ENCODE peak calls at places on chromosomes 13 and 19, in six cellular contexts. S, C, D, E, U and H are unnamed samples.

GRCh38 chr13:49641810-49642291 is 13.5 kb downstream of the ARL11 start:
- ATAC-seq in S (peak; percentile 82), C (no peak), D (no peak), E (no peak), U (peak; percentile 95), H (peak; percentile 89)

GRCh38 chr19:32287811-32288227 is 57.6 kb upstream of the ZNF507 start:
- ATAC-seq in S (peak; percentile 96), C (peak; percentile 92), D (peak; percentile 72), E (peak; percentile 27), U (peak; percentile 88), H (peak; percentile 69)

GRCh38 chr19:954272-954671 is 28.4 kb downstream of the ARID3A start:
- ATAC-seq in S (peak; percentile 3), C (no peak), D (no peak), E (no peak), U (no peak), H (no peak)

GRCh38 chr13:27170521-27171243 is 929 bp downstream of the USP12 start:
- ATAC-seq in S (peak; percentile 38), C (peak; percentile 38), D (peak; percentile 10), E (peak; percentile 1), U (peak; percentile 24), H (no peak)

GRCh38 chr13:79686441-79686840 is 205.5 kb downstream of the NDFIP2 start:
- ATAC-seq in S (no peak), C (no peak), D (no peak), E (no peak), U (no peak), H (no peak)

GRCh38 chr13:114077938-114078335 is 54.5 kb downstream of the RASA3 start:
- ATAC-seq in S (no peak), C (peak; percentile 46), D (no peak), E (no peak), U (peak; percentile 59), H (peak; percentile 68)

GRCh38 chr13:44274838-44275237 is 98.8 kb upstream of the SERP2 start:
- ATAC-seq in S (no peak), C (no peak), D (no peak), E (no peak), U (peak; percentile 4), H (no peak)

GRCh38 chr19:33096005-33096404 is 15.0 kb downstream of the GPATCH1 start:
- ATAC-seq in S (no peak), C (no peak), D (no peak), E (no peak), U (no peak), H (no peak)

GRCh38 chr19:1833540-1833939 is 14.7 kb downstream of the REXO1 start:
- ATAC-seq in S (no peak), C (no peak), D (no peak), E (no peak), U (peak; percentile 4), H (no peak)

GRCh38 chr19:49441210-49441959 is at the start of gene SLC17A7:
- ATAC-seq in S (peak; percentile 46), C (no peak), D (peak; percentile 15), E (peak; percentile 10), U (peak; percentile 46), H (peak; percentile 26)

GRCh38 chr13:48108106-48108505 is 13.2 kb upstream of the MED4 start:
- ATAC-seq in S (no peak), C (no peak), D (no peak), E (no peak), U (no peak), H (no peak)

GRCh38 chr19:16600824-16601223 is 27.2 kb downstream of the MED26 start:
- ATAC-seq in S (no peak), C (no peak), D (no peak), E (no peak), U (no peak), H (no peak)

GRCh38 chr19:29311391-29311790 is 98.4 kb upstream of the UQCRFS1 start:
- ATAC-seq in S (no peak), C (no peak), D (no peak), E (no peak), U (no peak), H (no peak)

GRCh38 chr13:27627377-27627776 is 5.7 kb downstream of the POLR1D start:
- ATAC-seq in S (no peak), C (no peak), D (no peak), E (peak; percentile 16), U (no peak), H (no peak)

GRCh38 chr19:2097330-2098327 is 914 bp downstream of the IZUMO4 start:
- ATAC-seq in S (no peak), C (peak; percentile 5), D (peak; percentile 4), E (no peak), U (no peak), H (no peak)

GRCh38 chr19:900302-901111 is 7.2 kb downstream of the RNU6-9 start:
- ATAC-seq in S (peak; percentile 84), C (peak; percentile 14), D (peak; percentile 63), E (peak; percentile 57), U (peak; percentile 28), H (no peak)

GRCh38 chr13:24503376-24503690 is 9.2 kb downstream of the PARP4 start:
- ATAC-seq in S (peak; percentile 68), C (peak; percentile 22), D (peak; percentile 40), E (no peak), U (no peak), H (no peak)

GRCh38 chr19:6800991-6801396 is 28.5 kb downstream of the VAV1 start:
- ATAC-seq in S (no peak), C (no peak), D (peak; percentile 82), E (peak; percentile 4), U (no peak), H (no peak)

GRCh38 chr19:29645911-29646310 is 19.4 kb upstream of the PLEKHF1 start:
- ATAC-seq in S (peak; percentile 83), C (peak; percentile 59), D (peak; percentile 32), E (peak; percentile 41), U (peak; percentile 76), H (no peak)

GRCh38 chr13:110371550-110372465 is 64.7 kb downstream of the COL4A2 start:
- ATAC-seq in S (no peak), C (no peak), D (peak; percentile 54), E (peak; percentile 86), U (no peak), H (no peak)

GRCh38 chr13:110373617-110374016 is 66.5 kb downstream of the COL4A2 start:
- ATAC-seq in S (no peak), C (no peak), D (no peak), E (no peak), U (no peak), H (no peak)

GRCh38 chr13:110374644-110375370 is 67.7 kb downstream of the COL4A2 start:
- ATAC-seq in S (no peak), C (no peak), D (no peak), E (no peak), U (peak; percentile 25), H (no peak)

GRCh38 chr13:110369400-110369799 is 62.3 kb downstream of the COL4A2 start:
- ATAC-seq in S (no peak), C (no peak), D (no peak), E (no peak), U (no peak), H (no peak)

GRCh38 chr13:110372676-110373075 is 65.6 kb downstream of the COL4A2 start:
- ATAC-seq in S (no peak), C (no peak), D (no peak), E (peak; percentile 9), U (no peak), H (no peak)
- H3K4me1 ChIP-seq in S (no peaks in the 10 kb centered on the region), C (no peaks in the 10 kb centered on the region), D (peaks cover 29% of the 10 kb centered on the region), E (no peaks in the 10 kb centered on the region), U (peaks cover 4% of the 10 kb centered on the region), H (peaks cover 88% of the 10 kb centered on the region)

GRCh38 chr19:54431255-54431838 is 16.1 kb downstream of the TTYH1 start:
- ATAC-seq in S (no peak), C (no peak), D (peak; percentile 22), E (no peak), U (no peak), H (no peak)
- TF ChIP-seq EP300 in S (no peak), C (no peak), D (no peak), E (no peak), U (no peak), H (no peak)

GRCh38 chr19:38667552-38668205 is 20.2 kb downstream of the ACTN4 start:
- ATAC-seq in S (no peak), C (no peak), D (no peak), E (no peak), U (no peak), H (no peak)

GRCh38 chr19:38665950-38666661 is 18.7 kb downstream of the ACTN4 start:
- ATAC-seq in S (no peak), C (peak; percentile 20), D (peak; percentile 44), E (no peak), U (peak; percentile 50), H (peak; percentile 52)

GRCh38 chr19:38665219-38665931 is 17.9 kb downstream of the ACTN4 start:
- ATAC-seq in S (no peak), C (no peak), D (no peak), E (no peak), U (no peak), H (no peak)

GRCh38 chr19:38664503-38665211 is 17.2 kb downstream of the ACTN4 start:
- ATAC-seq in S (peak; percentile 71), C (peak; percentile 31), D (peak; percentile 8), E (peak; percentile 55), U (no peak), H (no peak)

DNA sequence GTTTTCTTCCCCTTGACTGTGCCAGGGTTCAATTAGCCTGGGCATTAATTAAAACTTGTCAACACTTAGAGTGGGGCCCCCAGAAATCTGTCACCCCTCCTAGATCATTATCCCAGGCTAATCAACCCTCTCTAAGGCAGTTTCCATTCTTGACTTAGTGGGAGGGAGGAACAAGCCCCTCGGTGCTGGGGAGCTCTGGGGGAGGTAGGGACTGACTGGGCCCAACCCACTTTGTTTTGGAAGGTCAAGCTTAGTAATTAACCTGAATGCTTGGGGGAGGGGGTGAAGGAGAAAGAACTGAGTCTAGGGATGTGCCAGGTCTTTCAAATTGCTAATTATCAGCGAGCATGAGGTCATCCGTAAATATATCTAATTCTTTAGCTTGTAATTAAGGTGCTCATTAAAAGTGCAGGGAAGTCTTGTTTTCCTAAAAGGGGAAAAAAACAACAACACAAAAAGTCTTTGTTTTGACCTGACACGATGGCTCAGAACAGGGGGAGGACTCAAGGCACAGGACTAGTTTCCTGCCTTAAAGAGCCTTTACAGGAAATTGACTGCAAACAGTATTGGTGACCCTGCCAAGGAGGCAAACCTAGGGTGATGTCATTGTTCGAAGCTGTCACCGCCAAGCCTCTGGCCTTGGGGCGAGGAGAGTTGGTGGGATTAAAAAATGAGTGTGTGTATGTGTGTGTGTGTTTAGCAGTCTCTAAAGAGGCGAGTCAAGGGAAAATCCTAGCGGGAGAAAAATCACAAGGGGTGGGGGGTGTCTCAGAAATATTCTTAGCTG is 19.4 kb downstream of the ACTN4 start:
- ATAC-seq in S (no peak), C (no peak), D (peak; percentile 19), E (peak; percentile 88), U (peak; percentile 80), H (peak; percentile 17)
- H3K4me1 ChIP-seq in S (peaks cover 61% of the 10 kb centered on the region), C (peaks cover 100% of the 10 kb centered on the region), D (peaks cover 100% of the 10 kb centered on the region), E (peaks cover 52% of the 10 kb centered on the region), U (peaks cover 100% of the 10 kb centered on the region), H (peaks cover 100% of the 10 kb centered on the region)

DNA sequence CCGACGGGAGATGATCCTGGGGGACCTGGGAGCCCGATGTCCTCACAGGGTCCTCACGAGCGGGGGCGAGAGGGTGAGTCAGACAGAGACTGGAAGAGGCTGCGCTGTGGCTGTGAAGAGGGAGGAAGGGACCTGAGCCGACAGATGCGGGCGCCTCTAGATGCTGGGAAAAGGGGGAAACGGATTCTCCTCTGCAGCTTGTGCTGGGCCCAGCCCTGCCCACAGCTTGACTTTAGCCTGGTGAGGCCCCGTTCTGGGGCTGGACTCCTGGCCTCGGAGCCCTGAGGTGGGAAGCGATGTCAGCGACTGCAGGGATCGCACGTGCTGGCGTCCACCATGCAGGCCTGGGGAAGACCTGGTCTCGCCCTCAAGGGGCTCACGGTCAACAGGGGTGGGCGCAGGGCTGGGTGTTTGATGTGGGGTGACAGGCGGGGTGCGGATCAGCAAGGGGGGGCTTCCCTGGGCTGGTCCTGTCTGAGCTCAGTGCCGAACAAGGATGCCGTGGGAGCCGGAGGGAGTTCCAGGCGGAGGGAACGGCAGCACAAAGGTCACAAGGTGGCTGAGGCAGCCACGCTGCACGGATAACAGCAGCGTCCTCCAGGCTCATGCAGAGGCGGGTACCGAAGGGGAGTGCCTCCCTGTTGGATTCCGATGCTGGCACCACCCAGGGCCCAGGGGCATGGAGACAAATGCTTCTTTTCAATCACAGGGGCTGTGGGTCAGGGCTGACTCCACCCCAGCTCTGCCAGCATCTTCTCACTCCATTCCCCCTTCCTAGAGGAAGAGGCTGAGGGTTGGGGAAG is 31.7 kb downstream of the PIP5K1C start:
- ATAC-seq in S (no peak), C (peak; percentile 64), D (no peak), E (no peak), U (no peak), H (no peak)
- TF ChIP-seq EP300 in S (no peak), C (no peak), D (no peak), E (no peak), U (no peak), H (no peak)